ENCODE peak calls at places on chromosomes 5 and 9, in ten cellular contexts. I is stomach, U is sigmoid colon, A is breast epithelium, X is Panc1, W is transverse colon, M is HCT116, Y is H1, D is GM12878, Z is HepG2. H is an unnamed sample. For H3K36me3, the result is how much of the 10 kb centered on the place peaks cover.

GRCh38 chr9:121294866-121295661 is 27.1 kb downstream of the GSN start:
- DNase-seq in I (peak), U (peak), A (peak), X (no peak), W (no peak), M (no peak), Y (no peak), D (no peak), Z (peak), H (no peak)

GRCh38 chr5:120808606-120809005 is 344.5 kb downstream of the PRR16 start:
- DNase-seq in I (no peak), U (no peak), A (no peak), X (no peak), W (no peak), M (no peak), Y (no peak), D (no peak), Z (no peak), H (no peak)

GRCh38 chr5:156474251-156474650 is 147.3 kb downstream of the SGCD start:
- DNase-seq in I (no peak), U (peak), A (no peak), X (no peak), W (no peak), M (no peak), Y (no peak), D (no peak), Z (no peak), H (no peak)

GRCh38 chr5:131769961-131770360 is 26.9 kb downstream of the FNIP1 start:
- DNase-seq in I (no peak), U (no peak), A (no peak), X (no peak), W (no peak), M (no peak), Y (no peak), D (no peak), Z (peak), H (no peak)

GRCh38 chr5:56625577-56625976 is 189.8 kb upstream of the MAP3K1 start:
- DNase-seq in I (no peak), U (no peak), A (no peak), X (no peak), W (no peak), M (no peak), Y (no peak), D (no peak), Z (no peak), H (no peak)

GRCh38 chr5:132268698-132269551 is 11.4 kb downstream of the PDLIM4 start:
- DNase-seq in I (no peak), U (no peak), A (no peak), X (no peak), W (no peak), M (no peak), Y (peak), D (peak), Z (no peak), H (no peak)

GRCh38 chr5:92468307-92468706 is 1085.2 kb upstream of the ARRDC3 start:
- DNase-seq in I (no peak), U (no peak), A (no peak), X (no peak), W (no peak), M (no peak), Y (no peak), D (no peak), Z (no peak), H (no peak)

GRCh38 chr9:20624201-20625002 is 2.1 kb upstream of the MLLT3 start:
- DNase-seq in I (peak), U (peak), A (no peak), X (peak), W (peak), M (peak), Y (no peak), D (peak), Z (peak), H (peak)

GRCh38 chr5:93574939-93575241 is 6.1 kb downstream of the NR2F1-AS1 start:
- DNase-seq in I (no peak), U (no peak), A (no peak), X (no peak), W (no peak), M (no peak), Y (no peak), D (no peak), Z (no peak), H (no peak)

GRCh38 chr9:69193685-69194032 is 19.6 kb downstream of the TJP2 start:
- DNase-seq in I (no peak), U (no peak), A (no peak), X (no peak), W (no peak), M (no peak), Y (no peak), D (no peak), Z (no peak), H (no peak)

GRCh38 chr9:811101-811531 is 30.4 kb upstream of the DMRT1 start:
- DNase-seq in I (no peak), U (peak), A (no peak), X (no peak), W (peak), M (no peak), Y (no peak), D (no peak), Z (no peak), H (peak)

GRCh38 chr5:160033546-160034252 is 24.8 kb downstream of the TTC1 start:
- DNase-seq in I (no peak), U (no peak), A (no peak), X (no peak), W (no peak), M (no peak), Y (no peak), D (no peak), Z (no peak), H (no peak)

GRCh38 chr5:116576043-116576713 is 1.6 kb upstream of the SEMA6A start:
- DNase-seq in I (peak), U (peak), A (no peak), X (no peak), W (peak), M (peak), Y (peak), D (no peak), Z (peak), H (peak)

GRCh38 chr9:121607434-121608248 is 43.8 kb upstream of the DAB2IP start:
- DNase-seq in I (no peak), U (peak), A (no peak), X (no peak), W (no peak), M (peak), Y (no peak), D (no peak), Z (peak), H (no peak)

GRCh38 chr5:652773-653350 is 40.3 kb downstream of the TPPP start:
- DNase-seq in I (no peak), U (peak), A (peak), X (no peak), W (no peak), M (no peak), Y (peak), D (no peak), Z (no peak), H (no peak)

GRCh38 chr5:57171818-57172465 is 1.9 kb upstream of the GPBP1 start:
- DNase-seq in I (peak), U (no peak), A (no peak), X (no peak), W (peak), M (no peak), Y (no peak), D (no peak), Z (no peak), H (no peak)

GRCh38 chr5:105057001-105057436 is 1494.4 kb upstream of the NUDT12 start:
- DNase-seq in I (no peak), U (no peak), A (no peak), X (no peak), W (no peak), M (no peak), Y (no peak), D (no peak), Z (no peak), H (no peak)

GRCh38 chr5:145531038-145531734 is 304.0 kb downstream of the PRELID2 start:
- DNase-seq in I (peak), U (no peak), A (no peak), X (no peak), W (peak), M (peak), Y (no peak), D (no peak), Z (no peak), H (peak)

GRCh38 chr9:134533850-134534585 is 107.6 kb upstream of the COL5A1 start:
- DNase-seq in I (no peak), U (peak), A (no peak), X (no peak), W (no peak), M (no peak), Y (no peak), D (no peak), Z (no peak), H (no peak)

GRCh38 chr5:136103118-136103517 is 29.5 kb upstream of the SMAD5 start:
- DNase-seq in I (no peak), U (no peak), A (no peak), X (no peak), W (no peak), M (no peak), Y (no peak), D (no peak), Z (no peak), H (no peak)

GRCh38 chr5:83608122-83608521 is 112.5 kb downstream of the HAPLN1 start:
- DNase-seq in I (peak), U (no peak), A (no peak), X (no peak), W (peak), M (peak), Y (peak), D (no peak), Z (peak), H (no peak)

GRCh38 chr9:121736147-121736721 is 84.8 kb downstream of the DAB2IP start:
- DNase-seq in I (peak), U (peak), A (peak), X (no peak), W (peak), M (no peak), Y (peak), D (no peak), Z (no peak), H (peak)

GRCh38 chr5:74257645-74258328 is 382.7 kb downstream of the ENC1 start:
- DNase-seq in I (peak), U (peak), A (no peak), X (no peak), W (peak), M (no peak), Y (no peak), D (no peak), Z (no peak), H (peak)

GRCh38 chr9:70113403-70114022 is 69.9 kb downstream of the MAMDC2 start:
- DNase-seq in I (peak), U (peak), A (peak), X (no peak), W (peak), M (peak), Y (peak), D (no peak), Z (peak), H (peak)

GRCh38 chr9:90966475-90967150 is 165.0 kb downstream of the SYK start:
- DNase-seq in I (no peak), U (no peak), A (no peak), X (no peak), W (no peak), M (no peak), Y (no peak), D (no peak), Z (no peak), H (no peak)

GRCh38 chr5:80275347-80275746 is 19.5 kb upstream of the SERINC5 start:
- DNase-seq in I (no peak), U (no peak), A (no peak), X (no peak), W (no peak), M (no peak), Y (no peak), D (no peak), Z (peak), H (no peak)

GRCh38 chr9:1219284-1219683 is 169.1 kb downstream of the DMRT2 start:
- DNase-seq in I (no peak), U (no peak), A (no peak), X (no peak), W (no peak), M (no peak), Y (no peak), D (no peak), Z (no peak), H (no peak)

GRCh38 chr5:40882291-40882690 is 27.0 kb upstream of the C7 start:
- DNase-seq in I (no peak), U (no peak), A (no peak), X (no peak), W (no peak), M (no peak), Y (no peak), D (no peak), Z (no peak), H (no peak)

GRCh38 chr9:125909497-125909896 is 162.3 kb downstream of the PBX3 start:
- DNase-seq in I (no peak), U (no peak), A (no peak), X (no peak), W (no peak), M (no peak), Y (no peak), D (no peak), Z (no peak), H (no peak)

GRCh38 chr9:131590449-131590848 is 45.1 kb downstream of the PRRT1B start:
- DNase-seq in I (no peak), U (no peak), A (no peak), X (no peak), W (no peak), M (no peak), Y (no peak), D (no peak), Z (no peak), H (no peak)

GRCh38 chr9:131589993-131590392 is 44.7 kb downstream of the PRRT1B start:
- DNase-seq in I (no peak), U (no peak), A (no peak), X (no peak), W (no peak), M (no peak), Y (no peak), D (no peak), Z (no peak), H (no peak)

GRCh38 chr9:131590907-131591844 is 45.9 kb downstream of the PRRT1B start:
- DNase-seq in I (peak), U (peak), A (peak), X (peak), W (peak), M (peak), Y (peak), D (peak), Z (peak), H (peak)

GRCh38 chr9:131593255-131593820 is 48.0 kb downstream of the PRRT1B start:
- DNase-seq in I (no peak), U (no peak), A (no peak), X (no peak), W (no peak), M (no peak), Y (no peak), D (no peak), Z (no peak), H (no peak)

GRCh38 chr9:131591845-131592208 is 46.5 kb downstream of the PRRT1B start:
- DNase-seq in I (no peak), U (no peak), A (no peak), X (no peak), W (no peak), M (no peak), Y (no peak), D (no peak), Z (no peak), H (no peak)
- H3K27ac ChIP-seq in I (no peak), U (no peak), A (no peak), X (no peak), W (no peak), M (no peak), Y (no peak), D (no peak), Z (no peak), H (no peak)

DNA sequence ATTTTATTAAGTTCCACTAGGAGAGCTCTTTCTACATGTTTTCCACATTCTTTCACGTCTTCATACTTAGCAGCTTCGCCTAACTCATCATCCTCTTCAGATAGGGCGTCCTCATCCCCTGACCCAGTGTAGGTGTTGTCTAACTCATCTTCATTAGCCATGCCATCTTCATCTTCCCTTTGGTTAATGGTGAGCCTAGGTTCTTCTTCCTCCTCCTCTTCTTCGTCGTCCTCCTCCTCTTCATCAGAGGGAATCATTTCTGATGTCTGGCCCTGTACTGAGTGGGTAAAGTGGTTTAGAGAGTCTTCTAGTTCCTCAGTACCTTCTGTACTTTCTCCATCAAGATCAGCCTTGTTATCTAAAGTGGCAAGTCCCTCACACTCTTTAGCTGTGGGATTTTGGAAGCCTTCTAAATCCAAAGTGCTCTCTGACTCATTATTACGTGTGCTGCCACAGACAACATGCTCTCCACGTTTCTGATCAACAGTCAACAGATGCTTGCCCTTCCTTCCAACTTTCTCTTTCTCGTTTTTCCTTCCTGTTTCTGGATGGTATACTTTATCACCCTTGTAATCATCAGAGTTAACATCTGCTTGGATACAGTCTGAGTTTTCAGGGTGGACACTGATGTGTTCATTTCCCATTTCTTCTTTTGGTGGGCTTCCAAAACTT is 31.1 kb downstream of the TUT7 start:
- DNase-seq in I (no peak), U (no peak), A (no peak), X (no peak), W (no peak), M (no peak), Y (no peak), D (no peak), Z (no peak), H (no peak)
- H3K36me3 ChIP-seq in I (half or more), U (half or more), A (under half), X (under half), W (under half), M (under half), Y (half or more), D (under half), Z (half or more), H (under half)

GRCh38 chr5:139998837-139999236 is 44.3 kb downstream of the NRG2 start:
- DNase-seq in I (no peak), U (no peak), A (no peak), X (no peak), W (no peak), M (no peak), Y (no peak), D (no peak), Z (no peak), H (no peak)

GRCh38 chr5:139994234-139994633 is 48.9 kb downstream of the NRG2 start:
- DNase-seq in I (no peak), U (no peak), A (no peak), X (no peak), W (no peak), M (no peak), Y (no peak), D (no peak), Z (no peak), H (no peak)

GRCh38 chr5:140000332-140000731 is 42.8 kb downstream of the NRG2 start:
- DNase-seq in I (no peak), U (peak), A (no peak), X (no peak), W (no peak), M (no peak), Y (no peak), D (no peak), Z (no peak), H (no peak)

GRCh38 chr5:139997276-139997675 is 45.8 kb downstream of the NRG2 start:
- DNase-seq in I (no peak), U (no peak), A (no peak), X (no peak), W (no peak), M (no peak), Y (no peak), D (no peak), Z (peak), H (no peak)

GRCh38 chr5:139995929-139996328 is 47.2 kb downstream of the NRG2 start:
- DNase-seq in I (no peak), U (no peak), A (no peak), X (no peak), W (no peak), M (no peak), Y (no peak), D (no peak), Z (no peak), H (no peak)
- TF ChIP-seq POLR2AphosphoS5 in I (no peak), U (no peak), A (no peak), X (no peak), W (no peak), M (no peak), Y (no peak), D (no peak), Z (no peak), H (no peak)

DNA sequence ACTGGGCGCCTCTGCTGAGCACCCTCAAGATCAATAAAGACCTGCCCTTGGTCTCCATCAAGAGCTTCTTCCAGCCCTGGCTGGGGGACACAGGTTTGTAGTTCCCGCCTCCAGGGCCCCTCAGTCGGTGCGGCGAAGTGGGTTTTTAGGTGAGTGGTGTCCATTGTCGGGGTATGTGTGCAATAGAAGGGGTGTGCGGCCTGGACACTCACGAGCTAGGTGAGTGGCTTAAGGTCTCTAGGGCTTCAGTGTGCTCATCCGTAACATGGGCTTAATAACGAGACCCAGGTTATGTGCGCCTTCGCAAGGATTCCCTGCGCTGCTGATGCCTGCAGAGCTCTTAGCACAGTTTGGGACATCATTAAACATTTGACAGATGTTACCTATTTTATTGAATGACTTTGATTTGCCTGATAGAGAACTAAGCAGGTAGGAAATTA is 656 bp downstream of the CEP78 start:
- DNase-seq in I (no peak), U (peak), A (no peak), X (no peak), W (no peak), M (no peak), Y (no peak), D (no peak), Z (peak), H (no peak)
- H3K27ac ChIP-seq in I (peak), U (peak), A (peak), X (peak), W (peak), M (peak), Y (peak), D (no peak), Z (peak), H (peak)